ENCODE peak calls at places on chromosomes 6 and 20, in six cellular contexts. R is SK-N-SH, B is A549, V is HCT116, I is GM12878, J is IMR-90. F is an unnamed sample.

GRCh38 chr20:57062241-57062640 is 204.2 kb downstream of the BMP7 start:
- DNase-seq in R (no peak), B (no peak), V (no peak), I (no peak), J (no peak), F (no peak)

GRCh38 chr6:31738048-31738979 is 1.5 kb upstream of the MSH5 start:
- DNase-seq in R (no peak), B (peak), V (no peak), I (peak), J (peak), F (peak)

GRCh38 chr6:112581015-112581414 is 233.9 kb downstream of the RFPL4B start:
- DNase-seq in R (no peak), B (no peak), V (no peak), I (no peak), J (no peak), F (no peak)

GRCh38 chr6:151252626-151253025 is 12.9 kb downstream of the AKAP12 start:
- DNase-seq in R (peak), B (no peak), V (no peak), I (no peak), J (no peak), F (no peak)

GRCh38 chr6:134921980-134922313 is 28.0 kb downstream of the ALDH8A1 start:
- DNase-seq in R (no peak), B (no peak), V (no peak), I (no peak), J (no peak), F (no peak)

GRCh38 chr20:21511485-21511849 is 2.4 kb downstream of the NKX2-2 start:
- DNase-seq in R (peak), B (no peak), V (no peak), I (no peak), J (no peak), F (no peak)

GRCh38 chr6:107059606-107060005 is 31.6 kb downstream of the MTRES1 start:
- DNase-seq in R (no peak), B (no peak), V (no peak), I (no peak), J (no peak), F (no peak)

GRCh38 chr6:36444470-36444869 is 1.7 kb downstream of the KCTD20 start:
- DNase-seq in R (no peak), B (no peak), V (no peak), I (no peak), J (peak), F (no peak)

GRCh38 chr20:8535403-8536003 is 403.4 kb downstream of the PLCB1 start:
- DNase-seq in R (peak), B (no peak), V (no peak), I (no peak), J (no peak), F (peak)

GRCh38 chr6:94733066-94733465 is 844.3 kb upstream of the MANEA start:
- DNase-seq in R (no peak), B (no peak), V (no peak), I (no peak), J (no peak), F (no peak)

GRCh38 chr20:41349266-41349665 is 8.6 kb downstream of the LPIN3 start:
- DNase-seq in R (no peak), B (no peak), V (no peak), I (no peak), J (no peak), F (no peak)

GRCh38 chr6:136696238-136696637 is 96.0 kb downstream of the MAP3K5 start:
- DNase-seq in R (no peak), B (no peak), V (no peak), I (no peak), J (peak), F (no peak)

GRCh38 chr6:11675610-11676009 is 103.0 kb downstream of the ADTRP start:
- DNase-seq in R (no peak), B (no peak), V (no peak), I (no peak), J (no peak), F (no peak)

GRCh38 chr6:17710331-17710730 is 3.6 kb upstream of the NUP153 start:
- DNase-seq in R (no peak), B (no peak), V (no peak), I (no peak), J (peak), F (peak)

GRCh38 chr6:163759542-163759941 is 345.0 kb downstream of the QKI start:
- DNase-seq in R (no peak), B (no peak), V (no peak), I (no peak), J (peak), F (no peak)

GRCh38 chr6:37820713-37821069 is 1.2 kb downstream of the ZFAND3 start:
- DNase-seq in R (no peak), B (no peak), V (no peak), I (no peak), J (no peak), F (no peak)

GRCh38 chr6:29230666-29231065 is 60.0 kb downstream of the OR2J2 start:
- DNase-seq in R (no peak), B (no peak), V (no peak), I (no peak), J (no peak), F (no peak)

GRCh38 chr20:62062661-62063600 is 2.8 kb downstream of the TAF4 start:
- DNase-seq in R (no peak), B (no peak), V (no peak), I (no peak), J (no peak), F (no peak)

GRCh38 chr20:54268941-54269340 is 61.1 kb downstream of the PFDN4 start:
- DNase-seq in R (no peak), B (no peak), V (no peak), I (no peak), J (no peak), F (peak)

GRCh38 chr6:110877569-110877968 is 3.0 kb downstream of the AMD1 start:
- DNase-seq in R (no peak), B (no peak), V (no peak), I (no peak), J (no peak), F (no peak)

GRCh38 chr6:110877154-110877564 is 2.6 kb downstream of the AMD1 start:
- DNase-seq in R (no peak), B (no peak), V (no peak), I (no peak), J (peak), F (peak)

GRCh38 chr6:110876170-110876773 is 1.7 kb downstream of the AMD1 start:
- DNase-seq in R (peak), B (peak), V (peak), I (no peak), J (peak), F (peak)

GRCh38 chr6:110880651-110881050 is 6.1 kb downstream of the AMD1 start:
- DNase-seq in R (no peak), B (no peak), V (no peak), I (no peak), J (no peak), F (no peak)

GRCh38 chr6:110878751-110879539 is 4.4 kb downstream of the AMD1 start:
- DNase-seq in R (peak), B (peak), V (no peak), I (no peak), J (peak), F (no peak)
- TF ChIP-seq RAD21 in R (peak), B (peak), V (peak), I (peak), J (peak), F (peak)

GRCh38 chr6:14004258-14004657 is 79.5 kb downstream of the RNF182 start:
- DNase-seq in R (peak), B (no peak), V (no peak), I (no peak), J (no peak), F (no peak)

GRCh38 chr6:14002176-14002947 is 77.6 kb downstream of the RNF182 start:
- DNase-seq in R (no peak), B (no peak), V (peak), I (no peak), J (no peak), F (no peak)

GRCh38 chr6:13998356-13998755 is 73.6 kb downstream of the RNF182 start:
- DNase-seq in R (no peak), B (no peak), V (no peak), I (no peak), J (no peak), F (no peak)

GRCh38 chr6:14001329-14002012 is 76.7 kb downstream of the RNF182 start:
- DNase-seq in R (peak), B (peak), V (peak), I (no peak), J (peak), F (peak)

DNA sequence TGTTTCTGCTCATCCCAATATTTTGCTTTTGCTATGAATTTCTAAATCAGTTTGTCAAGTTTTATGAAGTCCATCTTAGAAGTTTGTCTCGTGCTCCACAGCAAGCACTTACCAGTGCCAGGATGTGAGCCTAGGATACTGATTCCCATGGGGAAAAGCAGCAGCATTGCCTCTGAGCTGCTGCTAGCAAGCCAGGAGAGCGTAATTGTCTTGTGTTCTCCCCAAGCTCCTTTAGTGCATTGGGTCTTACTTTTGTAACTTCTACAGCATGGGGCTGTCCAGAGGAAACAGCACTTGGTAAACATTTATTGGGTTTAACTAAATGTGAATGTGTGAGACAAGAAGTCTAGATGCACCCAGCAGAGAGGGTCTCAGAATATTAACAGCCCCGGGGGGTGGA is 76.1 kb downstream of the RNF182 start:
- DNase-seq in R (no peak), B (no peak), V (no peak), I (no peak), J (peak), F (no peak)
- TF ChIP-seq RAD21 in R (no peak), B (no peak), V (no peak), I (no peak), J (no peak), F (no peak)

DNA sequence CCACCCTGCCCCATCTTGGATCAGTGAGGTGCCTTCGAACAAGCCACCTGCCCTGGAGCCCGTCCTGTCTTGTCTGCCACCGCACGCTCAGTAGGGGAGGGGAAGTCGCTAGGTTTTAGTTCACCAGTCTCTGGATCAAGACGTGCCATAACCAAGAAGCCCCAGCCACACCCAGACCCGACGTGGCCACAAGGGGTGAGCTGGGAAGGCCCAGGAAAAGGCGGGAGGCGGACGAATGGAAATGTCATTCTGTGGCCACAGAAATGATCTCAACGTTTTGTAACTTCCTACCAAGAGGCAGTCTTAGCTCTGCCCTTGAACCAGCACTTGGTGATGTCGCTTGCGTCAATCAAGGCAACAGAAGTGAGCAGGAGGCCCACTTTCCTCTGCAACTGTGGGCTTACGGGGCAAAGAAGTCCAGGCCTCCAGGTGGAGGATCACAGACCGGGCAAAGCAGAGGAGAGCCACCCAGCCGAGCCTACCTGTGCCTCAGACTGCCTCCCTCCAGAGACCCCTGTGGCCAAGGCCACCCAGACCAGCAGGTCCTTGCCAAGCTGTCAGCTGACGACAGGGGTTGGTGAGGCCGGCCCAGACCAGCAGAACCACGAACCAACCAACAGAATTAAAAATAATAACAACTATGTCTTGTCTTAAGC is 14.5 kb downstream of the GMEB2 start:
- DNase-seq in R (no peak), B (no peak), V (no peak), I (no peak), J (no peak), F (no peak)
- TF ChIP-seq RAD21 in R (no peak), B (no peak), V (no peak), I (no peak), J (no peak), F (no peak)

DNA sequence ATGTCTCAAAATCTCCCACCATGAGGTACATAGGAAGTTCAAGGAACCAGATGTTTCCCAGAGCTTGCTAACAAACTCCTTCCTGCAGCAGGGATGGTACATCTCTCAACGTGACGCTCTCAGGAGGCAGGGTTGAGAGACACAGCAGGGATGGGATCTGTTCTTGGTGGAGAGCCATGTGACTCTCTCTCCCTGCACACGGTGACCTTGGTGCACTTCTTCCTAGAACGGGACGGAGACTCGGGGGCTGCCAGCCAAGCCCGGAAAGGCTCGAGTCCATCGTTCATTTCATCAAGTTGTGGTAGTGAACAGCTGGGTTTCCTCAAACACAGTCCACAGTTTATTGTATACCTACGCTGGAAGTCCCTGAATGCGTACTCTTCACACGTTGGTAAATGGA is 94.2 kb downstream of the FAM50B start:
- DNase-seq in R (no peak), B (no peak), V (no peak), I (no peak), J (peak), F (no peak)
- TF ChIP-seq RAD21 in R (no peak), B (no peak), V (no peak), I (no peak), J (no peak), F (no peak)

DNA sequence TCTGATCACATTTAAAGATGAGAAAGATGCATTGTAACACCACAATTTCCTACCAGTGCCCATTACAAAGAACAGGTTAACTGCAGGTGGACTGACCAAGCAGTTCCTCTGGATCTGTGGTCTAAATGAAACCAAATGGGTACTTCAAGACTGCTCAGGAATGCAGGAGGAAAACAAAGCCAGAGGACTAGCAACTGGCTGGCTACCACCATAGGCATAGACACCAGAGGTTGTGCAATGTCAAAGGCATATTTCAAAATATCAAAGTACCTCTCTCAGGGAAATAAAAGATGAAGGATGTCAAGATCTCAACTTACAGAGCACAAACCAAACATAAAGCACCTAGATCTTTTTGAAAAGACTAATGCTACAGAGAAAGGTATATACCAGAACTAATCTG is 65.5 kb downstream of the GMDS start:
- DNase-seq in R (no peak), B (no peak), V (no peak), I (no peak), J (peak), F (no peak)
- TF ChIP-seq RAD21 in R (no peak), B (no peak), V (no peak), I (no peak), J (no peak), F (no peak)